ENCODE peak calls at places on chromosomes 2 and 18, in five cellular contexts. W is sigmoid colon, P is esophagus muscularis mucosa, S is transverse colon, H is HCT116. D is an unnamed sample.

GRCh38 chr18:24346254-24346653 is 51.4 kb downstream of the OSBPL1A start:
- DNase-seq in W (no peak), H (no peak), S (no peak), P (no peak), D (no peak)

GRCh38 chr18:11305507-11305906 is 156.1 kb upstream of the PIEZO2 start:
- DNase-seq in S (no peak), W (no peak), P (no peak), H (no peak), D (no peak)

GRCh38 chr2:26605195-26605968 is 35.8 kb downstream of the CIB4 start:
- DNase-seq in P (no peak), H (peak; percentile 61), S (no peak), W (peak; percentile 53), D (peak; percentile 48)

GRCh38 chr2:38214209-38214717 is 138.3 kb upstream of the CYP1B1 start:
- DNase-seq in W (no peak), P (no peak), H (no peak), S (no peak), D (no peak)

GRCh38 chr2:206086683-206087350 is 843 bp upstream of the INO80D start:
- DNase-seq in P (no peak), W (no peak), H (no peak), S (no peak), D (no peak)

GRCh38 chr18:1840878-1841277 is 730.4 kb downstream of the METTL4 start:
- DNase-seq in H (no peak), S (no peak), W (no peak), P (no peak), D (no peak)

GRCh38 chr2:71606244-71606643 is 152.9 kb downstream of the DYSF start:
- DNase-seq in W (peak; percentile 18), H (no peak), S (no peak), P (peak; percentile 75), D (no peak)

GRCh38 chr18:48790869-48791635 is 159.7 kb downstream of the SMAD7 start:
- DNase-seq in W (peak; percentile 52), P (no peak), S (no peak), H (no peak), D (no peak)

GRCh38 chr2:54531558-54531957 is 75.4 kb downstream of the SPTBN1 start:
- DNase-seq in S (no peak), P (no peak), W (no peak), H (peak; percentile 8), D (no peak)

GRCh38 chr2:96633641-96634040 is 4.5 kb downstream of the KANSL3 start:
- DNase-seq in S (no peak), H (no peak), P (no peak), W (no peak), D (no peak)

GRCh38 chr2:201158111-201158929 is 24.6 kb upstream of the CASP10 start:
- DNase-seq in S (peak; percentile 66), P (no peak), W (peak; percentile 75), H (peak; percentile 61), D (peak; percentile 61)

GRCh38 chr2:27264253-27264752 is 1.5 kb upstream of the SLC30A3 start:
- DNase-seq in H (no peak), W (no peak), S (no peak), P (no peak), D (no peak)

GRCh38 chr2:12501469-12502147 is 215.1 kb upstream of the TRIB2 start:
- DNase-seq in W (peak; percentile 69), H (no peak), S (peak; percentile 34), P (no peak), D (no peak)

GRCh38 chr2:219553168-219553417 is 9.3 kb downstream of the TMEM198 start:
- DNase-seq in P (no peak), H (no peak), W (no peak), S (no peak), D (no peak)

GRCh38 chr2:219552382-219553167 is 8.7 kb downstream of the TMEM198 start:
- DNase-seq in W (peak; percentile 93), S (peak; percentile 90), H (peak; percentile 64), P (peak; percentile 97), D (peak; percentile 87)

GRCh38 chr2:219553463-219553862 is 9.6 kb downstream of the TMEM198 start:
- DNase-seq in P (no peak), S (no peak), W (no peak), H (no peak), D (no peak)

GRCh38 chr2:219551412-219551811 is 7.6 kb downstream of the TMEM198 start:
- DNase-seq in W (no peak), S (no peak), P (no peak), H (no peak), D (no peak)

DNA sequence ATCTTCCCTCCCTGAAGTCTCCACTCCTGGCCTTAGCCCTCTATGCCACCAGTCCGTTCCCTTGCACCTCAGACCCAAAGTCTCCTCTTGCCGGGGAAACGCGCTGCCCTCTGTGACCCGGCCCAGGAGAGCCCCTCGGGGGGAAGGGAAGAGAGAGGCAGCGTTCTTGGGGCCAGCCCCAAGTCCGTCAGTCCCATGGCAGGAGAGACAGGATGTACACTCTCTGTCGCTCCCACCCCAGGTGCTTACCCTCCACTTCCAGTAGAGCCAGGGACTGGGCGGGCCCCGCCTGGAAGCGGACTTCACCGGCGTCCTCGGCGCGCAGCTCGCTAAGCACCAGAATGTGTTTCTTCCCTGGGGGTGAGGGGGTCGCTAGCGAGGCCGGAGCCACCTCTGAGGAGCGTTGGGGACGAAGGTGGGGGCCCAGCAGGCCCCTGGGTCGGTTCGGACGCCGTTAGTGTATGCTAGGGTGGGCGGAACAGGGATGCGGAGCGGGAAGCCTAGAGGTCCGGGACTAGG is 8.1 kb downstream of the TMEM198 start:
- DNase-seq in P (no peak), W (no peak), H (no peak), S (peak; percentile 23), D (no peak)
- H3K4me3 ChIP-seq in P (peak overlapping the region; percentile 58), W (peak overlapping the region; percentile 62), H (peak overlapping the region; percentile 86), S (peak overlapping the region; percentile 60), D (peak overlapping the region; percentile 66)

GRCh38 chr2:236675051-236675450 is 105.4 kb downstream of the ACKR3 start:
- DNase-seq in S (no peak), P (no peak), H (no peak), W (no peak), D (no peak)
- TF ChIP-seq POLR2AphosphoS5 in S (no peak), P (no peak), H (no peak), W (no peak), D (peak; percentile 17)

GRCh38 chr2:121340926-121341325 is 55.9 kb upstream of the TFCP2L1 start:
- DNase-seq in W (peak; percentile 38), S (no peak), H (no peak), P (no peak), D (no peak)

GRCh38 chr2:121334581-121335293 is 49.7 kb upstream of the TFCP2L1 start:
- DNase-seq in W (peak; percentile 47), S (no peak), P (no peak), H (no peak), D (no peak)

GRCh38 chr2:121336528-121337294 is 51.7 kb upstream of the TFCP2L1 start:
- DNase-seq in P (no peak), S (no peak), W (peak; percentile 33), H (no peak), D (no peak)

GRCh38 chr2:121335294-121336290 is 50.6 kb upstream of the TFCP2L1 start:
- DNase-seq in H (no peak), S (peak; percentile 29), W (peak; percentile 57), P (no peak), D (no peak)

DNA sequence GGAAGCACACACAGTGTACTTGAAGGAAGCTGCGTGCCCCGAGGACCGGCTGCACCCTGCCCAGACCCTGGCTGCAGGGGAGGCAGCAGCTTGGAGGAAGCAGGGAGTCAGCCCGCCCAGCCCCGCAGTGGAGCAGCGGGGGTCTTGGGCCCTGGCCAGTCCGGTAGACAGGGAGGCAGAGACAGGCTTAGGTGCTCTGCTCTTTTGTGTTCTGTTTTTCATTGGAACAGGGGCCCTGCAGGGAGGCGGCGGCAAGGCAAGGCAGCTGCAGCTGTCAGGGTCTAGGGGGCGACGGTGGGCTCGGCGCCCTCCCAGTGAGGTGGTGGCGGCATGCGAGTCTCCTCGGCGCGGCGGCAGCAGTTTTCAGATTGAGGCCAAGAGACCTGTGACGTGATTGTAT is 53.3 kb upstream of the TFCP2L1 start:
- DNase-seq in W (peak; percentile 35), S (no peak), H (no peak), P (no peak), D (no peak)
- TF ChIP-seq POLR2A in W (no peak), S (no peak), H (no peak), P (no peak), D (no peak)

GRCh38 chr2:209523041-209523740 is 99.3 kb downstream of the MAP2 start:
- DNase-seq in P (no peak), W (no peak), S (no peak), H (no peak), D (no peak)

GRCh38 chr2:209525336-209525735 is 101.5 kb downstream of the MAP2 start:
- DNase-seq in P (no peak), W (no peak), S (no peak), H (no peak), D (no peak)

GRCh38 chr2:209525834-209526281 is 102.0 kb downstream of the MAP2 start:
- DNase-seq in H (no peak), P (no peak), S (no peak), W (no peak), D (no peak)

GRCh38 chr2:209523778-209524362 is 100.0 kb downstream of the MAP2 start:
- DNase-seq in H (no peak), W (no peak), S (no peak), P (no peak), D (no peak)

DNA sequence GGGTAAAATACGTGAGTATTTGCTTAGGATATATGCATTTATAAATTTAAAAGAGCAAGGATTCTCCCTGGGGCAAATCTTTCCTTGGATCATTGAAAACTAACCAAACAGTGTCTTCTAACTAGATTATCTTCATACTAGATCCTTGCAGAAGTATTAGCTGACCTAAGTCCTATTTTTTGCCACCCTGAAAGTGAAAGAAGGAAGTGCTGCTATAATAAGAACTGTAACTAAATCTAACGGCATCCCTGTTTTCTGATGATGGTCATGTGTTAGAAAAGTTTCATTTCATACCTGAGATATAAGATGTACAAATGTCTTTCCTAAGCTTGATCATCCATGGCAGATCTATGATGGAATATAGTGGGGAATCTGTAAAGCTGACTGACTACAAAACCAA is 102.7 kb downstream of the MAP2 start:
- DNase-seq in S (no peak), P (no peak), W (no peak), H (no peak), D (no peak)
- H3K4me3 ChIP-seq in S (no peak overlapping the region), P (no peak overlapping the region), W (no peak overlapping the region), H (no peak overlapping the region), D (no peak overlapping the region)

GRCh38 chr2:18559941-18560796 is at the start of gene RDH14:
- DNase-seq in P (peak; percentile 99), H (peak; percentile 75), S (peak; percentile 96), W (peak; percentile 98), D (peak; percentile 93)
- TF ChIP-seq POLR2AphosphoS5 in P (peak; percentile 94), H (no peak), S (peak; percentile 88), W (peak; percentile 87), D (peak; percentile 86)

DNA sequence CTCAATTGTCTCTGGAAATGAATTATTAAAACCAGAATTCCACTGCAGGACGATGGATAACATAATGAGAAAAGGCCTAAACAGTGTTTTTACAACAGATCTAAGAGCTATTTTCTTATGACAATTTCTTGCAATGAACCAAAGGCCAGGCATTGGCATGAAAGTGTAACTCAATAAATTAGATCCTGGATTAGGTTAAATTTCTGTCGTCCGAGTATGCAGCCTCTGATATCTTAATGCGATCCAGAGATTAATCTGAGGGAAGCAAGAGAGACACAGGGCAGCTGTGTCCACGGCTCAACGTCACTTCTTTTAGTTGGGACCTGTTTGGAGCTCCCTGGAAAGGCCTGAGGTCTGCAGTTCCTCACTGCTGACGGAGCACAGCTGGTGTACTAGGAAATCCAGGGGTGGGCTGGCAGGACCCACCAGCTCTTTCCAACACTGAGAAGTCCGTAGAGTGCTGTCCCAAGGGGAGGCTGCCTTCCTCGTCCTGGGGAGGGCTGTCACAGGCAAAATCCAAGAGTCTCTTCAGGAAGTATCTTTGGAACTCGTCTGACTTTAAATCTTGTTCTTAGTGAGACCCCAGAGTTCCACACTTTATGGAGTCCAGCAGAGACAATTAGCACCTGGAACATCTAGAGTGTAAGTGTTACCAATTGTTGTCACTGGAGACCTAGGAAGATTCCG is 173.5 kb downstream of the ACKR3 start:
- DNase-seq in W (peak; percentile 74), H (no peak), P (no peak), S (no peak), D (no peak)
- TF ChIP-seq POLR2A in W (no peak), H (no peak), P (no peak), S (no peak), D (no peak)

D was measured in prostate gland.